ENCODE peak calls at places on chromosomes 4 and X, in four cellular contexts. O is fibroblast of the aortic adventitia, U is cardiac fibroblast, V is fibroblast of mammary gland. C is an unnamed sample.

GRCh38 chr4:46946914-46947313 is 37.9 kb upstream of the COX7B2 start:
- DNase-seq in O (peak; percentile 20), U (peak; percentile 58), V (peak; percentile 1), C (no peak)

GRCh38 chr4:143071351-143071750 is 113.4 kb upstream of the USP38 start:
- DNase-seq in O (no peak), U (no peak), V (no peak), C (no peak)

GRCh38 chr4:74370912-74371311 is 6.0 kb downstream of the EREG start:
- DNase-seq in O (peak; percentile 62), U (peak; percentile 80), V (peak; percentile 74), C (peak; percentile 24)

GRCh38 chr4:17807446-17807845 is 3.1 kb downstream of the DCAF16 start:
- DNase-seq in O (peak; percentile 44), U (no peak), V (peak; percentile 15), C (no peak)

GRCh38 chr4:98262431-98262830 is 1.2 kb downstream of the RAP1GDS1 start:
- DNase-seq in O (peak; percentile 15), U (no peak), V (peak; percentile 8), C (no peak)

GRCh38 chr4:161555689-161556660 is 607.8 kb downstream of the FSTL5 start:
- DNase-seq in O (no peak), U (peak; percentile 64), V (peak; percentile 26), C (peak; percentile 6)

GRCh38 chr4:174318829-174319764 is 35.4 kb downstream of the CEP44 start:
- DNase-seq in O (peak; percentile 73), U (peak; percentile 71), V (peak; percentile 66), C (no peak)

GRCh38 chr4:17468638-17469221 is 43.2 kb downstream of the QDPR start:
- DNase-seq in O (peak; percentile 74), U (peak; percentile 69), V (peak; percentile 69), C (peak; percentile 29)

GRCh38 chr4:53605783-53606182 is 14.5 kb upstream of the LNX1 start:
- DNase-seq in O (peak; percentile 88), U (no peak), V (peak; percentile 41), C (no peak)

GRCh38 chrX:140817943-140818342 is 108.4 kb downstream of the LINC00632 start:
- DNase-seq in O (peak; percentile 45), U (peak; percentile 42), V (peak; percentile 41), C (peak; percentile 20)

GRCh38 chr4:103994059-103994458 is 274.3 kb upstream of the TACR3 start:
- DNase-seq in O (no peak), U (peak; percentile 1), V (peak; percentile 41), C (no peak)

GRCh38 chrX:39577976-39578962 is 519.5 kb downstream of the BCOR start:
- DNase-seq in O (peak; percentile 12), U (no peak), V (no peak), C (no peak)

DNA sequence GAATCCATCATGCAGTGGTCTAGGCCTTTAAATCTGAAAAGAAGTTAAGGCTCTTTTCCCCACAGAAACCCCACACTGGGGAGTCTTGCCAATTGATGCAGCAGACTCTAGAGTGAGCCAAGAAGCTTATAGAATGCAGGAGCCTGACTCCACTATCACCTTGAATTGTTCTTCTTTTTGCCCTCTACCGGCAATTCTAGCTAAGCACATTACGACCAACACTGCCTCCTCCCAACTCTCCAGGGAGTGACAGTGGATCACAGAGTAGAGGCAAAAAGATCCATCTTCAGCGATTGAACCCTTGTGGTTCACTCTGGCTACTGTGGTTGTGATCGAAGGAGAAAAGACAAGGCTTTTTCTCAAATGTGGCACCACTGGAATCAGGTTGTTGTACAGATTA is 331.5 kb downstream of the NKX6-1 start:
- DNase-seq in O (no peak), U (no peak), V (no peak), C (no peak)
- TF ChIP-seq CTCF in O (no peak), U (no peak), V (no peak), C (peak; percentile 17)

DNA sequence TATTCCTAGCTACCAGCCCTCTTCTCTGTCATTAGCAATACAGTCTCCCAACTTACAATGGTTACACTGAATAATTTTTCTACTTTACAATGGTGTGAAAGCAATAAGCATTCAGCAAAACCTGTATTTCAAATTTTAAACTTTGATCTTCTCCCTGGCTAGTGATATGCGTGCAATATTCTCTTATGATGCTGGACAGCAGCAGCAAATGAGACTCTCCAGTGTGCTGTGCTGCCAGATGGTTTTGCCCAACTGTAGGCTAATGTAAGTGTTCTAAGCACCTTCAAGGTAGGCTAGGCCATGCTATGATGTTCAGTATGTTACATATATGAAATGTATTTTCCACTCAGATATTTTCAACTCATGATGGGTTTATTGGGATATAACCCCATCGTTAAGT is 5.9 kb upstream of the GAR1 start:
- DNase-seq in O (no peak), U (no peak), V (no peak), C (no peak)
- TF ChIP-seq CTCF in O (no peak), U (no peak), V (no peak), C (no peak)

GRCh38 chrX:31293409-31293808 is 221.6 kb upstream of the FTHL17 start:
- DNase-seq in O (no peak), U (no peak), V (no peak), C (no peak)
- TF ChIP-seq CTCF in O (no peak), U (no peak), V (no peak), C (no peak)

DNA sequence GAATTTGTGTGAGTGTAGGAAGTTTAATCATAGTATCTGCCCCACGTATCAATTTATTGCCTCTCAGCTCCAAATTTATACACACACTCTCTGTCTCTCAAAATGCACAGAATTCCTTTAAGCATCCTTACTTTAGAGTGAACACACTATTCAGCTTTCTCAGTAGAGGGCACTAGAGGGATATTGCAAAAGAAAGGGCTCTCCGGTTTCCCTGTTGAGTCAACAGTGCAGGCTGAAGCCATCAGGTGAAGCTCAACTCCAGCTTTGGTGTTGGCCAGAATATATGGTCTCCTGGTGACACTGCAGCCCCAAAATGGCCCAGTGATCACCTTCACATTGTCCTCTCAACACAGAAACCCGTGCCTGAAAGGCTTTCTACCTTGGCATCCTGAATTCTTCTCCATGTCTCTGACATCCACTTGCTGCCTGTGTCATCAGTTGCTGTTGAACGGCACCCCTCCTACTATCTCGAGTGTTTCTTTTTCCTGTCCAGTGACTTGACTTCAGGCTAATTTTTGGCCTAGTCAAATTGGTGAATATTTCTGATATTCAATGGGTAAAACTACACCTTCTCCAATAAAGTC is 670.5 kb downstream of the GABRG1 start:
- DNase-seq in O (no peak), U (peak; percentile 10), V (peak; percentile 34), C (peak; percentile 29)
- TF ChIP-seq CTCF in O (no peak), U (peak; percentile 8), V (peak; percentile 55), C (peak; percentile 75)

GRCh38 chr4:134471569-134471968 is 270.0 kb upstream of the PABPC4L start:
- DNase-seq in O (no peak), U (no peak), V (no peak), C (no peak)

GRCh38 chr4:134465417-134465816 is 263.8 kb upstream of the PABPC4L start:
- DNase-seq in O (no peak), U (no peak), V (no peak), C (no peak)

GRCh38 chr4:134470544-134470943 is 269.0 kb upstream of the PABPC4L start:
- DNase-seq in O (no peak), U (peak; percentile 0), V (peak; percentile 0), C (no peak)
- TF ChIP-seq CTCF in O (no peak), U (no peak), V (no peak), C (peak; percentile 21)

GRCh38 chr4:163482197-163482596 is 8.6 kb upstream of the TKTL2 start:
- DNase-seq in O (no peak), U (no peak), V (no peak), C (no peak)

GRCh38 chr4:163486321-163486720 is 8.2 kb upstream of the TMA16 start:
- DNase-seq in O (no peak), U (no peak), V (no peak), C (no peak)

GRCh38 chr4:163489929-163490328 is 4.6 kb upstream of the TMA16 start:
- DNase-seq in O (no peak), U (no peak), V (no peak), C (no peak)

GRCh38 chr4:163484906-163485305 is 9.6 kb upstream of the TMA16 start:
- DNase-seq in O (peak; percentile 56), U (peak; percentile 61), V (peak; percentile 52), C (peak; percentile 47)
- TF ChIP-seq CTCF in O (peak; percentile 62), U (peak; percentile 47), V (peak; percentile 48), C (peak; percentile 53)

DNA sequence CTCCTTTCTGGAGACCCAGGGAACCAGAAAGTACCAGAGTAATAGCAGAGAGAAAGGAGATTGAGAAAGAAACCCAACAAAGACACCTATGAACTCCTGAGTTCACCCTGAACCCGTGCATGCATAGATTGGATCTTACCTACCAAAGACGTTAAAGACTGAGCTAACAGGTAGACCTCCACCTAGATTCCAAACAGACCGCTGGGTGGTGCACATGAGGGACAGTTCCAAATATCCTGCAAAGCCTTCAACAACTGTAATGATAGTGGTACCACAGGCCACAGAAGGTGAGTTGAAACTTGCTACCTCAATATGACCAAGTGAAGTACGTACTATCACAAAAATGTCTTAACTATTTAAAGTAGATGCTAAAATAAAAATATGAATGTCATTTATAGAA is 34.0 kb upstream of the NR0B1 start:
- DNase-seq in O (no peak), U (no peak), V (no peak), C (no peak)
- TF ChIP-seq CTCF in O (no peak), U (no peak), V (no peak), C (no peak)

C was measured in astrocyte of the cerebellum.